ENCODE peak calls at places on chromosomes 5 and 9, in six cellular contexts. One of them, this sample, is unnamed.
A peak's percentile ranks its signal among the peaks of the same experiment; 100 is the strongest.

GRCh38 chr9:78234810-78235209 is 1.1 kb upstream of the CEP78 start:
- DNase-seq in fibroblast of lung: peak; percentile 84
- DNase-seq in spleen: no peak
- DNase-seq in ovary: no peak
- DNase-seq in activated CD4-positive, alpha-beta T cell treated with anti-CD3 and anti-CD28 coated beads, Interleukin-2, amount 10 ng/mL, durations not matched to agents 7 days and 5 days: no peak
- DNase-seq in lung microvascular endothelial cell: no peak
- DNase-seq in this sample: no peak

GRCh38 chr9:125558453-125559084 is 148.4 kb downstream of the MAPKAP1 start:
- DNase-seq in fibroblast of lung: peak; percentile 69
- DNase-seq in lung microvascular endothelial cell: peak; percentile 88
- DNase-seq in activated CD4-positive, alpha-beta T cell treated with anti-CD3 and anti-CD28 coated beads, Interleukin-2, amount 10 ng/mL, durations not matched to agents 7 days and 5 days: peak; percentile 68
- DNase-seq in spleen: no peak
- DNase-seq in ovary: peak; percentile 54
- DNase-seq in this sample: no peak

GRCh38 chr9:86202338-86202882 is 57.0 kb downstream of the C9orf153 start:
- DNase-seq in activated CD4-positive, alpha-beta T cell treated with anti-CD3 and anti-CD28 coated beads, Interleukin-2, amount 10 ng/mL, durations not matched to agents 7 days and 5 days: peak; percentile 24
- DNase-seq in ovary: no peak
- DNase-seq in lung microvascular endothelial cell: peak; percentile 66
- DNase-seq in spleen: no peak
- DNase-seq in fibroblast of lung: peak; percentile 40
- DNase-seq in this sample: no peak

GRCh38 chr5:65811004-65811403 is 89.0 kb downstream of the NLN start:
- DNase-seq in ovary: no peak
- DNase-seq in lung microvascular endothelial cell: no peak
- DNase-seq in spleen: no peak
- DNase-seq in fibroblast of lung: peak; percentile 84
- DNase-seq in activated CD4-positive, alpha-beta T cell treated with anti-CD3 and anti-CD28 coated beads, Interleukin-2, amount 10 ng/mL, durations not matched to agents 7 days and 5 days: no peak
- DNase-seq in this sample: no peak

GRCh38 chr5:132764051-132764450 is 13.0 kb downstream of the SEPTIN8 start:
- DNase-seq in ovary: no peak
- DNase-seq in fibroblast of lung: no peak
- DNase-seq in lung microvascular endothelial cell: no peak
- DNase-seq in spleen: no peak
- DNase-seq in activated CD4-positive, alpha-beta T cell treated with anti-CD3 and anti-CD28 coated beads, Interleukin-2, amount 10 ng/mL, durations not matched to agents 7 days and 5 days: no peak
- DNase-seq in this sample: no peak

GRCh38 chr5:172973127-172973916 is 10.2 kb upstream of the ATP6V0E1 start:
- DNase-seq in ovary: no peak
- DNase-seq in lung microvascular endothelial cell: no peak
- DNase-seq in activated CD4-positive, alpha-beta T cell treated with anti-CD3 and anti-CD28 coated beads, Interleukin-2, amount 10 ng/mL, durations not matched to agents 7 days and 5 days: no peak
- DNase-seq in spleen: no peak
- DNase-seq in fibroblast of lung: peak; percentile 81
- DNase-seq in this sample: no peak

GRCh38 chr9:94533155-94533554 is 21.7 kb upstream of the PCAT7 start:
- DNase-seq in fibroblast of lung: no peak
- DNase-seq in activated CD4-positive, alpha-beta T cell treated with anti-CD3 and anti-CD28 coated beads, Interleukin-2, amount 10 ng/mL, durations not matched to agents 7 days and 5 days: no peak
- DNase-seq in ovary: no peak
- DNase-seq in spleen: no peak
- DNase-seq in lung microvascular endothelial cell: no peak
- DNase-seq in this sample: no peak

GRCh38 chr5:77645158-77645994 is 6.9 kb upstream of the OTP start:
- DNase-seq in activated CD4-positive, alpha-beta T cell treated with anti-CD3 and anti-CD28 coated beads, Interleukin-2, amount 10 ng/mL, durations not matched to agents 7 days and 5 days: no peak
- DNase-seq in fibroblast of lung: no peak
- DNase-seq in spleen: peak; percentile 87
- DNase-seq in lung microvascular endothelial cell: peak; percentile 56
- DNase-seq in ovary: no peak
- DNase-seq in this sample: no peak

GRCh38 chr9:129465834-129466535 is 154.9 kb downstream of the C9orf50 start:
- DNase-seq in activated CD4-positive, alpha-beta T cell treated with anti-CD3 and anti-CD28 coated beads, Interleukin-2, amount 10 ng/mL, durations not matched to agents 7 days and 5 days: no peak
- DNase-seq in spleen: no peak
- DNase-seq in lung microvascular endothelial cell: no peak
- DNase-seq in fibroblast of lung: peak; percentile 61
- DNase-seq in ovary: no peak
- DNase-seq in this sample: no peak

GRCh38 chr5:116671211-116671736 is 96.7 kb upstream of the SEMA6A start:
- DNase-seq in activated CD4-positive, alpha-beta T cell treated with anti-CD3 and anti-CD28 coated beads, Interleukin-2, amount 10 ng/mL, durations not matched to agents 7 days and 5 days: no peak
- DNase-seq in lung microvascular endothelial cell: no peak
- DNase-seq in ovary: no peak
- DNase-seq in fibroblast of lung: no peak
- DNase-seq in spleen: no peak
- DNase-seq in this sample: no peak

GRCh38 chr5:121031487-121031886 is 567.4 kb downstream of the PRR16 start:
- DNase-seq in lung microvascular endothelial cell: no peak
- DNase-seq in ovary: no peak
- DNase-seq in fibroblast of lung: peak; percentile 5
- DNase-seq in spleen: no peak
- DNase-seq in activated CD4-positive, alpha-beta T cell treated with anti-CD3 and anti-CD28 coated beads, Interleukin-2, amount 10 ng/mL, durations not matched to agents 7 days and 5 days: no peak
- DNase-seq in this sample: no peak

GRCh38 chr9:93829271-93830223 is 125.6 kb downstream of the BARX1 start:
- DNase-seq in spleen: no peak
- DNase-seq in ovary: no peak
- DNase-seq in fibroblast of lung: no peak
- DNase-seq in activated CD4-positive, alpha-beta T cell treated with anti-CD3 and anti-CD28 coated beads, Interleukin-2, amount 10 ng/mL, durations not matched to agents 7 days and 5 days: no peak
- DNase-seq in lung microvascular endothelial cell: no peak
- DNase-seq in this sample: peak; percentile 62

GRCh38 chr5:59716029-59716428 is 177.5 kb downstream of the PDE4D start:
- DNase-seq in activated CD4-positive, alpha-beta T cell treated with anti-CD3 and anti-CD28 coated beads, Interleukin-2, amount 10 ng/mL, durations not matched to agents 7 days and 5 days: no peak
- DNase-seq in lung microvascular endothelial cell: peak; percentile 95
- DNase-seq in fibroblast of lung: no peak
- DNase-seq in ovary: peak; percentile 13
- DNase-seq in spleen: no peak
- DNase-seq in this sample: no peak

GRCh38 chr5:21919417-21920022 is 933.6 kb downstream of the CDH12 start:
- DNase-seq in activated CD4-positive, alpha-beta T cell treated with anti-CD3 and anti-CD28 coated beads, Interleukin-2, amount 10 ng/mL, durations not matched to agents 7 days and 5 days: no peak
- DNase-seq in ovary: no peak
- DNase-seq in fibroblast of lung: peak; percentile 25
- DNase-seq in spleen: no peak
- DNase-seq in lung microvascular endothelial cell: peak; percentile 70
- DNase-seq in this sample: no peak

GRCh38 chr9:27340876-27341540 is 44.1 kb upstream of the EQTN start:
- DNase-seq in fibroblast of lung: no peak
- DNase-seq in lung microvascular endothelial cell: no peak
- DNase-seq in activated CD4-positive, alpha-beta T cell treated with anti-CD3 and anti-CD28 coated beads, Interleukin-2, amount 10 ng/mL, durations not matched to agents 7 days and 5 days: no peak
- DNase-seq in spleen: no peak
- DNase-seq in ovary: no peak
- DNase-seq in this sample: no peak

GRCh38 chr5:133667217-133667616 is 54.9 kb upstream of the FSTL4 start:
- DNase-seq in spleen: no peak
- DNase-seq in fibroblast of lung: no peak
- DNase-seq in ovary: no peak
- DNase-seq in lung microvascular endothelial cell: no peak
- DNase-seq in activated CD4-positive, alpha-beta T cell treated with anti-CD3 and anti-CD28 coated beads, Interleukin-2, amount 10 ng/mL, durations not matched to agents 7 days and 5 days: no peak
- DNase-seq in this sample: no peak

GRCh38 chr5:145811834-145812625 is 23.1 kb downstream of the PRELID2 start:
- DNase-seq in fibroblast of lung: peak; percentile 38
- DNase-seq in spleen: no peak
- DNase-seq in lung microvascular endothelial cell: peak; percentile 83
- DNase-seq in ovary: no peak
- DNase-seq in activated CD4-positive, alpha-beta T cell treated with anti-CD3 and anti-CD28 coated beads, Interleukin-2, amount 10 ng/mL, durations not matched to agents 7 days and 5 days: no peak
- DNase-seq in this sample: no peak

GRCh38 chr5:119339965-119340364 is 15.9 kb upstream of the TNFAIP8 start:
- DNase-seq in spleen: no peak
- DNase-seq in activated CD4-positive, alpha-beta T cell treated with anti-CD3 and anti-CD28 coated beads, Interleukin-2, amount 10 ng/mL, durations not matched to agents 7 days and 5 days: no peak
- DNase-seq in ovary: no peak
- DNase-seq in fibroblast of lung: no peak
- DNase-seq in lung microvascular endothelial cell: no peak
- DNase-seq in this sample: no peak

GRCh38 chr5:96743065-96743768 is 64.5 kb downstream of the ERAP1 start:
- DNase-seq in lung microvascular endothelial cell: peak; percentile 26
- DNase-seq in activated CD4-positive, alpha-beta T cell treated with anti-CD3 and anti-CD28 coated beads, Interleukin-2, amount 10 ng/mL, durations not matched to agents 7 days and 5 days: no peak
- DNase-seq in fibroblast of lung: peak; percentile 35
- DNase-seq in ovary: no peak
- DNase-seq in spleen: no peak
- DNase-seq in this sample: no peak

GRCh38 chr5:35131723-35132122 is 84.0 kb upstream of the AGXT2 start:
- DNase-seq in fibroblast of lung: peak; percentile 57
- DNase-seq in ovary: no peak
- DNase-seq in activated CD4-positive, alpha-beta T cell treated with anti-CD3 and anti-CD28 coated beads, Interleukin-2, amount 10 ng/mL, durations not matched to agents 7 days and 5 days: no peak
- DNase-seq in lung microvascular endothelial cell: no peak
- DNase-seq in spleen: no peak
- DNase-seq in this sample: no peak

GRCh38 chr9:7676757-7677156 is 122.8 kb downstream of the DMAC1 start:
- DNase-seq in fibroblast of lung: no peak
- DNase-seq in spleen: no peak
- DNase-seq in lung microvascular endothelial cell: no peak
- DNase-seq in activated CD4-positive, alpha-beta T cell treated with anti-CD3 and anti-CD28 coated beads, Interleukin-2, amount 10 ng/mL, durations not matched to agents 7 days and 5 days: no peak
- DNase-seq in ovary: no peak
- DNase-seq in this sample: no peak

GRCh38 chr9:92550765-92551164 is 15.0 kb upstream of the ECM2 start:
- DNase-seq in spleen: no peak
- DNase-seq in ovary: no peak
- DNase-seq in fibroblast of lung: no peak
- DNase-seq in activated CD4-positive, alpha-beta T cell treated with anti-CD3 and anti-CD28 coated beads, Interleukin-2, amount 10 ng/mL, durations not matched to agents 7 days and 5 days: no peak
- DNase-seq in lung microvascular endothelial cell: no peak
- DNase-seq in this sample: no peak

GRCh38 chr5:156103116-156103860 is 223.7 kb upstream of the SGCD start:
- DNase-seq in spleen: no peak
- DNase-seq in ovary: no peak
- DNase-seq in lung microvascular endothelial cell: no peak
- DNase-seq in fibroblast of lung: peak; percentile 60
- DNase-seq in activated CD4-positive, alpha-beta T cell treated with anti-CD3 and anti-CD28 coated beads, Interleukin-2, amount 10 ng/mL, durations not matched to agents 7 days and 5 days: no peak
- DNase-seq in this sample: no peak

GRCh38 chr5:151612689-151613427 is 21.7 kb upstream of the FAT2 start:
- DNase-seq in fibroblast of lung: peak; percentile 62
- DNase-seq in spleen: no peak
- DNase-seq in lung microvascular endothelial cell: no peak
- DNase-seq in activated CD4-positive, alpha-beta T cell treated with anti-CD3 and anti-CD28 coated beads, Interleukin-2, amount 10 ng/mL, durations not matched to agents 7 days and 5 days: peak; percentile 37
- DNase-seq in ovary: no peak
- DNase-seq in this sample: no peak